ENCODE peak calls at places on chromosomes 11 and 22, in nine cellular contexts. S is astrocyte of the hippocampus; N is EL; J is EH; F is anterior cingulate cortex; V is NCI-H345; P is C1 segment of cervical spinal cord; D is CD8-positive, alpha-beta T cell; M is NCI-H2081. W is an unnamed sample.

GRCh38 chr11:76251576-76251975 is 45.3 kb upstream of the WNT11 start:
- DNase-seq in S (no peak), N (no peak), J (no peak), F (no peak), V (no peak), P (no peak), D (no peak), M (no peak), W (no peak)

GRCh38 chr22:36467946-36468345 is 13.5 kb downstream of the TXN2 start:
- DNase-seq in S (peak; percentile 97), N (peak; percentile 98), J (peak; percentile 97), F (no peak), V (no peak), P (no peak), D (no peak), M (no peak), W (no peak)

GRCh38 chr11:63019506-63019905 is 3.9 kb upstream of the SLC22A8 start:
- DNase-seq in S (no peak), N (no peak), J (no peak), F (no peak), V (no peak), P (no peak), D (no peak), M (no peak), W (no peak)

GRCh38 chr11:92296138-92296515 is 71.5 kb downstream of the FAT3 start:
- DNase-seq in S (peak; percentile 70), N (peak; percentile 77), J (peak; percentile 88), F (no peak), V (peak; percentile 1), P (no peak), D (no peak), M (no peak), W (no peak)

GRCh38 chr22:22884888-22885840 is 2.5 kb upstream of the IGLL5 start:
- DNase-seq in S (no peak), N (no peak), J (no peak), F (no peak), V (no peak), P (no peak), D (peak; percentile 45), M (no peak), W (peak; percentile 71)

GRCh38 chr11:11589385-11589890 is 32.4 kb downstream of the GALNT18 start:
- DNase-seq in S (no peak), N (no peak), J (no peak), F (no peak), V (no peak), P (no peak), D (no peak), M (no peak), W (no peak)

GRCh38 chr22:34427436-34427835 is 507.2 kb upstream of the LARGE1 start:
- DNase-seq in S (no peak), N (no peak), J (no peak), F (no peak), V (no peak), P (no peak), D (no peak), M (no peak), W (no peak)

GRCh38 chr11:132925825-132926469 is 606.4 kb downstream of the OPCML start:
- DNase-seq in S (no peak), N (no peak), J (no peak), F (no peak), V (no peak), P (no peak), D (no peak), M (no peak), W (no peak)

GRCh38 chr11:29318134-29318845 is 698.5 kb downstream of the KCNA4 start:
- DNase-seq in S (peak; percentile 83), N (peak; percentile 80), J (peak; percentile 91), F (no peak), V (no peak), P (no peak), D (no peak), M (no peak), W (no peak)

GRCh38 chr11:11722861-11723260 is 101.1 kb upstream of the GALNT18 start:
- DNase-seq in S (no peak), N (no peak), J (no peak), F (no peak), V (no peak), P (no peak), D (no peak), M (no peak), W (no peak)

GRCh38 chr22:36197065-36197440 is 4.6 kb downstream of the APOL4 start:
- DNase-seq in S (peak; percentile 70), N (peak; percentile 63), J (peak; percentile 80), F (no peak), V (no peak), P (no peak), D (no peak), M (no peak), W (no peak)

GRCh38 chr11:80606726-80607125 is 1165.9 kb upstream of the TENM4 start:
- DNase-seq in S (peak; percentile 46), N (no peak), J (no peak), F (no peak), V (no peak), P (no peak), D (no peak), M (no peak), W (no peak)

GRCh38 chr11:96744697-96745096 is 354.9 kb downstream of the JRKL start:
- DNase-seq in S (no peak), N (no peak), J (peak; percentile 47), F (no peak), V (no peak), P (no peak), D (no peak), M (no peak), W (no peak)

GRCh38 chr11:35629511-35629910 is 11.3 kb downstream of the FJX1 start:
- DNase-seq in S (no peak), N (no peak), J (no peak), F (no peak), V (no peak), P (no peak), D (no peak), M (no peak), W (no peak)

GRCh38 chr22:38259370-38259769 is 13.4 kb downstream of the TMEM184B start:
- DNase-seq in S (no peak), N (no peak), J (no peak), F (no peak), V (no peak), P (no peak), D (no peak), M (no peak), W (no peak)

GRCh38 chr22:20459152-20459542 is 21.5 kb upstream of the SCARF2 start:
- DNase-seq in S (no peak), N (no peak), J (no peak), F (no peak), V (no peak), P (no peak), D (no peak), M (no peak), W (no peak)

GRCh38 chr22:33803371-33803770 is 116.9 kb downstream of the LARGE1 start:
- DNase-seq in S (peak; percentile 54), N (peak; percentile 1), J (peak; percentile 94), F (no peak), V (no peak), P (no peak), D (no peak), M (no peak), W (no peak)

GRCh38 chr22:40855104-40855959 is 1.1 kb downstream of the ST13 start:
- DNase-seq in S (no peak), N (peak; percentile 34), J (peak; percentile 26), F (no peak), V (no peak), P (no peak), D (no peak), M (peak; percentile 0), W (no peak)

GRCh38 chr11:35725880-35726279 is 63.3 kb downstream of the TRIM44 start:
- DNase-seq in S (peak; percentile 82), N (peak; percentile 76), J (peak; percentile 72), F (no peak), V (no peak), P (no peak), D (no peak), M (no peak), W (no peak)